ENCODE peak calls at places on chromosomes 16 and 17, in eight cellular contexts. B is K562, F is A549, Z is GM12892, I is heart left ventricle, J is breast epithelium, N is tibial nerve, A is uterus. G is an unnamed sample.

GRCh38 chr16:85136705-85137322 is 24.5 kb upstream of the CIBAR2 start:
- DNase-seq in A (peak), B (no peak), I (peak), F (peak), J (no peak), Z (no peak), N (no peak), G (no peak)

GRCh38 chr17:395974-396373 is 43.4 kb upstream of the RPH3AL start:
- DNase-seq in Z (no peak), N (no peak), F (no peak), B (no peak), J (no peak), I (no peak), A (no peak), G (no peak)

GRCh38 chr17:47727704-47728036 is 5.4 kb upstream of the TBX21 start:
- DNase-seq in F (no peak), A (no peak), I (no peak), N (no peak), J (no peak), B (no peak), Z (no peak), G (no peak)

GRCh38 chr16:89217388-89218191 is at the start of gene ZNF778:
- DNase-seq in Z (peak), J (peak), F (peak), I (peak), N (peak), B (peak), A (peak), G (peak)

GRCh38 chr17:64234961-64235360 is 28.1 kb downstream of the TEX2 start:
- DNase-seq in A (no peak), Z (no peak), J (no peak), B (no peak), I (no peak), N (no peak), F (no peak), G (no peak)

GRCh38 chr16:58464047-58464915 is 35.7 kb upstream of the NDRG4 start:
- DNase-seq in F (no peak), I (peak), J (no peak), Z (no peak), B (no peak), A (no peak), N (no peak), G (peak)

GRCh38 chr16:58451945-58452401 is 48.0 kb upstream of the NDRG4 start:
- DNase-seq in B (no peak), I (no peak), Z (no peak), N (no peak), J (no peak), F (peak), A (no peak), G (no peak)

GRCh38 chr16:87297918-87298631 is 19.1 kb downstream of the C16orf95 start:
- DNase-seq in F (no peak), B (peak), J (no peak), N (no peak), A (no peak), Z (peak), I (no peak), G (peak)

GRCh38 chr16:27701381-27701780 is 151.4 kb downstream of the KATNIP start:
- DNase-seq in A (no peak), B (no peak), I (no peak), Z (no peak), J (no peak), N (no peak), F (no peak), G (no peak)

GRCh38 chr17:40035162-40035559 is 19.0 kb downstream of the MED24 start:
- DNase-seq in J (no peak), Z (no peak), B (peak), N (no peak), A (no peak), F (peak), I (no peak), G (no peak)

GRCh38 chr16:2715519-2715918 is 4.5 kb downstream of the PRSS27 start:
- DNase-seq in N (no peak), F (no peak), Z (peak), A (peak), J (peak), I (peak), B (peak), G (peak)

GRCh38 chr16:637081-638018 is 1.2 kb upstream of the METTL26 start:
- DNase-seq in A (peak), B (peak), Z (peak), I (peak), F (peak), N (peak), J (peak), G (peak)

GRCh38 chr17:79676796-79677195 is 53.9 kb upstream of the ENPP7 start:
- DNase-seq in J (peak), I (no peak), F (no peak), N (no peak), A (no peak), Z (no peak), B (no peak), G (no peak)

GRCh38 chr16:87244646-87245197 is 72.5 kb downstream of the C16orf95 start:
- DNase-seq in N (no peak), Z (no peak), I (no peak), A (no peak), B (no peak), J (no peak), F (no peak), G (no peak)

GRCh38 chr16:7651803-7652570 is 319.3 kb downstream of the RBFOX1 start:
- DNase-seq in B (no peak), Z (no peak), I (no peak), A (no peak), J (no peak), N (no peak), F (no peak), G (no peak)

GRCh38 chr17:7315570-7316243 is 547 bp upstream of the GPS2 start:
- DNase-seq in I (no peak), A (no peak), B (no peak), N (no peak), F (no peak), Z (no peak), J (peak), G (peak)

GRCh38 chr17:7313890-7314718 is 1.1 kb downstream of the GPS2 start:
- DNase-seq in Z (peak), A (no peak), B (no peak), I (no peak), F (peak), N (no peak), J (no peak), G (no peak)

GRCh38 chr17:7313028-7313889 is 1.9 kb downstream of the GPS2 start:
- DNase-seq in I (no peak), F (peak), Z (peak), B (no peak), A (no peak), N (no peak), J (no peak), G (no peak)

GRCh38 chr17:7317161-7317803 is 2.1 kb upstream of the GPS2 start:
- DNase-seq in B (no peak), I (no peak), N (no peak), F (no peak), Z (no peak), J (no peak), A (no peak), G (peak)

DNA sequence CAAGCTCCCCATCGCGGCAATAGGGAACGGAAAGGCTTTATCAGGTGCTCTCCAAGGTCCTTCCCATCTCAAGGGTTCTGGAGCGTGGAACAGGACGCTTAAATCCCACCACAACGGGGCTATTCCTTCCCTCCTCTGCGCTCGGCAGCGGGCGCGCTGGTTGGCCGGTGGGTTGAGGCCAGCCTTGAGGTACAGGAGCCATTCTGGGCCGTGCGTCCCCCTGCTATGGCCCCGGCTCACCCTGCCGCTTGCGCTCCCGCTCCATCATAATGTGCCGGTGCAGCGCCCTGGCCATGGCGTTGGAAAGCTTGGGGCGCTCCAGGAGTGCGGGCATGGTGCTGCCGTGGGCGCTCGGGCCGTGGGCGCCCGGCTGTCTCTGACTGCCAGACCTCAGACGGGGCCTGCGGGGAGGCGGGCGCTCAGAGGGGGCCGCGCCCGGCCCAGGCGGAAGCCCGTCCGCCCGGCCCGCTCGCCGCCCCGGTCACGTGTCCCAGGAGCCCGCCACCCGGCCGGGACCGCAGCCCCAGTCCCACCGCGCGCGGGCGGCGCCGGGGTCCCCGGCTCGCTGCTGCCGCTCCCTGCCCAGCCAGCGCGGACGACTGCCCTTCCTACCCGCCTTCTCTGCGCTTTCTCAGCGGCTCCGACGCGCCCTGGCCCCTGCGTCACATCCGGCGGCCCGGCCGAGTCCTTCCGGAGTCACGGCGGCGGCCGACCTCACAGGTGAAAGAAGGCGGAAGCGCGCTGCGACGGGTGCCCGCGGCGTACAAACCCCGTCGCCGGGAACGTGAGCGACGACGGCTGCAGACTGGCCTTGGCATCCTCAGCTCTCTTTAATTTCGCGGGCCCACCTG is at the start of gene GPS2:
- DNase-seq in N (peak), B (peak), J (peak), A (peak), Z (peak), I (peak), F (peak), G (peak)
- TF ChIP-seq POLR2A in N (peak), B (peak), J (peak), A (peak), Z (peak), I (peak), F (peak), G (peak)

GRCh38 chr17:59619313-59620063 is at the start of gene CLTC:
- DNase-seq in F (peak), J (peak), Z (peak), N (peak), A (peak), I (peak), B (peak), G (peak)
- TF ChIP-seq POLR2A in F (peak), J (peak), Z (peak), N (peak), A (peak), I (peak), B (peak), G (peak)

GRCh38 chr17:67525239-67526135 is 148.4 kb downstream of the PITPNC1 start:
- DNase-seq in B (no peak), N (no peak), F (no peak), J (no peak), I (no peak), A (no peak), Z (no peak), G (no peak)
- TF ChIP-seq POLR2A in B (no peak), N (no peak), F (no peak), J (no peak), I (no peak), A (no peak), Z (no peak), G (no peak)

DNA sequence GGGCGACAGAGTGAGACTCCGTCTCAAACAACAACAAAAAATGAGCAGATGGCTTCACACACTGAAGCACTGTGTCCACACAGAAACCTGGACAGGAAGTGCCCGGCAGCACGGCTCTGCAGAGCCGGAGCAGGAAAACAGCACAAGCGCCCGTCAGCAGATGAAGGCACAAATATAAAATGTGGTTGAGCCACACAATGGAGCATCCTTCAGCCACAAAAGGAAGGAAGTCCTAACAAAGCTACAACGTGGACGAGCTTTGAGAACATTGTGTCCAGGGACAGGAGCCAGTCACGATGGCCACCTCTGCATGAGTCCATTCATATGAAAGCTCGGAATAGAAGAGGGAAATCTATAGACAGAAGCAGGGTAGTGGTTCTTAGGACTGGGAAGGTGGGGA is 15.7 kb downstream of the RHBDF2 start:
- DNase-seq in J (no peak), A (no peak), Z (no peak), B (no peak), F (no peak), I (peak), N (no peak), G (no peak)
- TF ChIP-seq POLR2A in J (no peak), A (no peak), Z (no peak), B (no peak), F (no peak), I (no peak), N (no peak), G (no peak)

DNA sequence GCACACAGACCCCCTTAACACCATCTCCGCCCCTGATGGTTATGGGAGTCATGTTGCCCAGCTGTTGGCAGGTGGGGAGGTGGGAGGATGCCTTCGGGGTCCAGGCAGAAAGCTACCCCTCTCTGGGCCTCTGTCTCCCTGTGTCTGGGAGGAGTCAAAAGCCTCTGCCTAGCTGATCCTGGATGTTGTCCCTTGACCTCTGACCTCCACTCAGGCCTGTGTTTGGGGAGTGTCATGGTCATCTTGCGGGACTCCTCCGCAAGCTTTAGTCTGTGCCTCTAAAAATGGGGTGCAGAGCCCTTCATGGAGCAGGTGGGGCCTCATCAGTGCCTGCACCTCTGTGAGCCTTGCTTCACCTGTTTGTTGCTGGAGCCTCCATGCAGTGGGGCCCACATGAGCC is 3.8 kb downstream of the LLGL1 start:
- DNase-seq in B (no peak), I (no peak), F (no peak), Z (no peak), A (no peak), J (no peak), N (no peak), G (no peak)
- TF ChIP-seq POLR2A in B (no peak), I (no peak), F (no peak), Z (no peak), A (no peak), J (no peak), N (no peak), G (no peak)

DNA sequence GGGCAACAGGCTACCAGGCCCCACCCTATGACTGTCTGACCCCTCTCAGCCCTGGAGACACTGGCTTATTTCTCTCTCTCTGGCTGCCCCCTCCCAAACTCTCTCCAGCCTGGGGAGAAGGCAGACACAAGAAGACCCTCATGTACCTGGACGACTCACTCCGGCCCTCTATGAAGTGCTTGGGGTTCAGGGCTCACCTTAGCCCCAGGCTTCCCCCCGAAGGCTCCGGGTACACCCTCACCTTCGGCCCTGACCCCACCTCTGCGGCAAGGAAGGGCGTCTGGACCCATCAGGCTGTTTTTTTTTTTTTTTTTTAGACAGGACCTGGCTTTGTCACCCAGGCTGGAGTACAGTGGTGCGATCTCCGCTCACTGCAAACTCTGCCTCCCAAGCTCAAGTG is 906 bp upstream of the CARMIL2 start:
- DNase-seq in N (no peak), F (no peak), Z (no peak), J (no peak), I (no peak), B (no peak), A (no peak), G (no peak)
- TF ChIP-seq POLR2A in N (no peak), F (no peak), Z (no peak), J (no peak), I (no peak), B (no peak), A (no peak), G (no peak)

GRCh38 chr17:76251478-76252039 is 11.3 kb upstream of the RNF157 start:
- DNase-seq in F (no peak), J (no peak), Z (no peak), I (no peak), B (no peak), A (no peak), N (no peak), G (no peak)

GRCh38 chr17:76254275-76254674 is 10.9 kb upstream of the UBALD2 start:
- DNase-seq in A (no peak), J (peak), N (no peak), I (no peak), F (no peak), Z (no peak), B (no peak), G (no peak)

GRCh38 chr17:76250141-76250540 is 9.8 kb upstream of the RNF157 start:
- DNase-seq in Z (no peak), B (no peak), J (no peak), F (no peak), I (no peak), A (no peak), N (no peak), G (no peak)

GRCh38 chr17:76255801-76256429 is 9.2 kb upstream of the UBALD2 start:
- DNase-seq in J (no peak), B (no peak), A (no peak), F (no peak), I (no peak), N (peak), Z (no peak), G (no peak)

GRCh38 chr17:76252040-76252954 is 12.0 kb upstream of the RNF157 start:
- DNase-seq in Z (no peak), F (peak), J (peak), A (no peak), I (no peak), B (no peak), N (no peak), G (no peak)
- TF ChIP-seq POLR2A in Z (peak), F (no peak), J (no peak), A (no peak), I (no peak), B (no peak), N (peak), G (peak)

GRCh38 chr17:2511462-2512369 is at the start of gene METTL16:
- DNase-seq in B (peak), J (peak), I (peak), A (peak), F (peak), Z (peak), N (peak), G (peak)
- TF ChIP-seq POLR2A in B (peak), J (peak), I (no peak), A (peak), F (peak), Z (peak), N (peak), G (peak)

GRCh38 chr16:66977341-66978113 is 10.9 kb upstream of the CES4A start:
- DNase-seq in Z (peak), N (peak), I (peak), A (peak), F (peak), B (peak), J (peak), G (peak)
- TF ChIP-seq POLR2A in Z (no peak), N (no peak), I (no peak), A (peak), F (no peak), B (no peak), J (no peak), G (no peak)

G was measured in GM12891.